ENCODE peak calls at places on chromosomes 6 and 20, in six cellular contexts. Y is PC-3; D is GM03348; X is CD8-positive, alpha-beta memory T cell; H is SW 1271; V is adrenal gland. W is an unnamed sample.
A peak's percentile ranks its signal among the peaks of the same experiment; 100 is the strongest.

GRCh38 chr6:110207652-110208051 is 27.4 kb downstream of the CDC40 start:
- DNase-seq in X (no peak), H (no peak), D (no peak), Y (no peak), V (no peak), W (no peak)

GRCh38 chr20:4297141-4297826 is 281.9 kb upstream of the RNF24 start:
- DNase-seq in D (peak; percentile 80), Y (no peak), V (no peak), H (no peak), X (no peak), W (no peak)

GRCh38 chr20:43559588-43559987 is 761 bp downstream of the SGK2 start:
- DNase-seq in V (no peak), X (no peak), H (no peak), Y (no peak), D (no peak), W (no peak)

GRCh38 chr6:76441850-76442249 is 369.4 kb upstream of the IMPG1 start:
- DNase-seq in Y (no peak), H (no peak), X (no peak), V (no peak), D (no peak), W (no peak)

GRCh38 chr6:26175428-26176181 is 88.4 kb downstream of the HFE start:
- DNase-seq in Y (peak; percentile 71), V (no peak), H (peak; percentile 67), D (peak; percentile 59), X (peak; percentile 63), W (peak; percentile 60)

GRCh38 chr6:44470746-44471145 is 83.2 kb downstream of the CDC5L start:
- DNase-seq in D (no peak), Y (no peak), V (no peak), X (no peak), H (no peak), W (no peak)

GRCh38 chr6:75579951-75580350 is 21.7 kb upstream of the SENP6 start:
- DNase-seq in X (no peak), V (no peak), H (no peak), Y (no peak), D (no peak), W (no peak)

GRCh38 chr6:168616807-168617756 is 176.1 kb downstream of the SMOC2 start:
- DNase-seq in H (no peak), D (no peak), X (no peak), Y (no peak), V (no peak), W (no peak)

GRCh38 chr20:51460569-51461265 is 81.8 kb downstream of the NFATC2 start:
- DNase-seq in H (no peak), X (no peak), V (no peak), D (no peak), Y (no peak), W (no peak)

GRCh38 chr20:23350855-23351838 is 556 bp downstream of the NXT1 start:
- DNase-seq in X (peak; percentile 79), H (peak; percentile 67), Y (peak; percentile 57), D (peak; percentile 36), V (peak; percentile 63), W (peak; percentile 67)

GRCh38 chr6:19802656-19803055 is 34.5 kb upstream of the ID4 start:
- DNase-seq in V (no peak), D (no peak), H (no peak), Y (no peak), X (no peak), W (no peak)

W was measured in mammary epithelial cell.